ENCODE peak calls at places on chromosomes 2 and 18, in eight cellular contexts. U, Y, G, R, V, M, S and F are unnamed samples.

GRCh38 chr2:71153585-71153984 is 23.2 kb downstream of the MPHOSPH10 start:
- DNase-seq in M (no peak), V (no peak), R (no peak), S (no peak), Y (no peak), U (no peak), G (no peak), F (no peak)

GRCh38 chr2:88451647-88452150 is 794 bp downstream of the FOXI3 start:
- DNase-seq in U (no peak), Y (no peak), G (no peak), S (peak), V (no peak), M (no peak), R (no peak), F (no peak)

GRCh38 chr18:49072524-49072934 is 121.8 kb upstream of the SMAD7 start:
- DNase-seq in G (no peak), Y (no peak), R (no peak), S (no peak), V (no peak), U (peak), M (no peak), F (peak)

GRCh38 chr2:28956415-28956826 is 24.7 kb upstream of the TOGARAM2 start:
- DNase-seq in V (no peak), M (peak), U (no peak), S (peak), G (no peak), Y (no peak), R (peak), F (no peak)

GRCh38 chr2:9091819-9092218 is 88.3 kb upstream of the MBOAT2 start:
- DNase-seq in Y (no peak), V (no peak), R (peak), G (no peak), S (no peak), U (no peak), M (no peak), F (peak)

GRCh38 chr2:196160101-196160500 is 11.3 kb downstream of the STK17B start:
- DNase-seq in U (peak), S (no peak), V (peak), R (peak), Y (no peak), M (no peak), G (no peak), F (peak)

GRCh38 chr2:105937498-105937897 is 192.8 kb downstream of the NCK2 start:
- DNase-seq in V (no peak), M (no peak), U (no peak), R (no peak), G (no peak), Y (no peak), S (no peak), F (no peak)

GRCh38 chr2:53520630-53520940 is 247.0 kb upstream of the CHAC2 start:
- DNase-seq in Y (no peak), G (no peak), U (no peak), M (no peak), S (peak), V (no peak), R (no peak), F (no peak)

GRCh38 chr2:149652520-149652919 is 64.9 kb upstream of the MMADHC start:
- DNase-seq in R (no peak), G (no peak), M (no peak), V (peak), U (no peak), S (no peak), Y (no peak), F (no peak)

GRCh38 chr2:62554440-62554839 is 48.4 kb upstream of the TMEM17 start:
- DNase-seq in R (no peak), G (no peak), S (no peak), M (no peak), Y (no peak), U (no peak), V (no peak), F (no peak)

GRCh38 chr2:100013892-100014677 is 128.3 kb downstream of the AFF3 start:
- DNase-seq in U (no peak), V (peak), M (no peak), Y (peak), G (no peak), S (peak), R (peak), F (peak)

GRCh38 chr2:3483227-3483985 is 35.9 kb downstream of the ADI1 start:
- DNase-seq in R (no peak), G (peak), Y (peak), V (no peak), U (no peak), M (no peak), S (no peak), F (peak)

GRCh38 chr18:55780591-55781071 is 192.6 kb upstream of the TCF4 start:
- DNase-seq in Y (no peak), M (no peak), S (no peak), G (no peak), R (peak), V (no peak), U (no peak), F (peak)

GRCh38 chr2:18516112-18516511 is 44.3 kb downstream of the RDH14 start:
- DNase-seq in V (peak), U (no peak), S (no peak), Y (no peak), M (no peak), R (peak), G (no peak), F (peak)

GRCh38 chr2:170465241-170465640 is 249.9 kb upstream of the SP5 start:
- DNase-seq in U (peak), S (no peak), Y (no peak), V (peak), R (peak), M (no peak), G (no peak), F (no peak)

GRCh38 chr18:79454034-79454735 is 58.5 kb downstream of the NFATC1 start:
- DNase-seq in Y (no peak), R (no peak), G (no peak), S (no peak), M (no peak), V (no peak), U (no peak), F (peak)

GRCh38 chr2:85731606-85732005 is 22.2 kb upstream of the ATOH8 start:
- DNase-seq in G (no peak), R (no peak), M (no peak), S (no peak), V (no peak), Y (no peak), U (no peak), F (no peak)

GRCh38 chr2:84888401-84889276 is 7.8 kb upstream of the TRABD2A start:
- DNase-seq in R (peak), Y (no peak), U (peak), G (no peak), V (peak), M (peak), S (no peak), F (peak)

GRCh38 chr2:8515390-8515761 is 166.5 kb upstream of the ID2 start:
- DNase-seq in M (peak), Y (no peak), R (no peak), V (no peak), S (no peak), U (no peak), G (no peak), F (no peak)

GRCh38 chr2:120763931-120764330 is 28.3 kb downstream of the GLI2 start:
- DNase-seq in Y (peak), M (no peak), V (no peak), G (no peak), U (no peak), S (no peak), R (no peak), F (no peak)

GRCh38 chr2:47079515-47080412 is 75.3 kb downstream of the STPG4 start:
- DNase-seq in U (peak), G (no peak), V (no peak), S (no peak), Y (no peak), M (no peak), R (no peak), F (no peak)

GRCh38 chr2:215454519-215454918 is 18.7 kb upstream of the FN1 start:
- DNase-seq in V (no peak), S (peak), M (no peak), R (peak), G (no peak), U (no peak), Y (no peak), F (no peak)

GRCh38 chr2:201915446-201915845 is 109.1 kb downstream of the CDK15 start:
- DNase-seq in V (no peak), S (no peak), G (no peak), Y (no peak), U (no peak), M (no peak), R (no peak), F (no peak)

GRCh38 chr2:45190481-45190880 is 181.2 kb upstream of the SIX2 start:
- DNase-seq in V (peak), R (peak), U (no peak), Y (no peak), S (no peak), M (no peak), G (no peak), F (peak)

GRCh38 chr2:100955226-100955625 is 46.9 kb upstream of the RPL31 start:
- DNase-seq in V (no peak), U (no peak), Y (no peak), G (no peak), S (no peak), R (no peak), M (no peak), F (no peak)

GRCh38 chr2:238202326-238203103 is 980 bp downstream of the ILKAP start:
- DNase-seq in G (no peak), S (peak), V (no peak), R (peak), M (no peak), U (peak), Y (no peak), F (peak)

GRCh38 chr2:234949762-234950434 is 1.9 kb upstream of the SH3BP4 start:
- DNase-seq in G (no peak), S (no peak), V (peak), U (no peak), R (peak), Y (no peak), M (no peak), F (peak)

GRCh38 chr2:19847486-19847885 is 54.3 kb downstream of the TTC32 start:
- DNase-seq in U (peak), G (no peak), S (no peak), V (no peak), R (no peak), M (no peak), Y (no peak), F (no peak)

GRCh38 chr18:8656226-8656625 is 47.0 kb downstream of the RAB12 start:
- DNase-seq in U (no peak), S (no peak), Y (no peak), R (no peak), G (no peak), M (no peak), V (no peak), F (no peak)

GRCh38 chr2:109694190-109694589 is 80.0 kb downstream of the SOWAHC start:
- DNase-seq in M (no peak), Y (no peak), R (peak), V (peak), G (no peak), U (no peak), S (no peak), F (no peak)

GRCh38 chr2:9807555-9808305 is 35.5 kb upstream of the TAF1B start:
- DNase-seq in R (no peak), U (no peak), S (no peak), Y (no peak), M (no peak), G (no peak), V (no peak), F (no peak)

GRCh38 chr2:46470114-46470628 is 9.2 kb upstream of the TMEM247 start:
- DNase-seq in V (no peak), R (no peak), G (no peak), M (no peak), Y (no peak), S (no peak), U (no peak), F (no peak)

GRCh38 chr2:233094614-233095013 is 34.5 kb downstream of the INPP5D start:
- DNase-seq in G (no peak), R (no peak), U (no peak), V (no peak), S (no peak), M (no peak), Y (no peak), F (no peak)

GRCh38 chr2:74440378-74441110 is 1.2 kb downstream of the RTKN start:
- DNase-seq in M (no peak), Y (peak), S (peak), R (peak), U (peak), G (peak), V (no peak), F (peak)